ENCODE peak calls at places on chromosomes 11 and 22, in six cellular contexts. O is transverse colon, L is neuronal stem cell, Q is mammary epithelial cell, V is epithelial cell of prostate, Y is uterus. G is an unnamed sample.

GRCh38 chr22:37752189-37753061 is 55.3 kb upstream of the GCAT start:
- DNase-seq in O (peak), L (peak), Q (peak), V (peak), Y (peak), G (no peak)

GRCh38 chr22:36934153-36934939 is 20.9 kb downstream of the CSF2RB start:
- DNase-seq in O (no peak), L (no peak), Q (no peak), V (no peak), Y (no peak), G (no peak)

GRCh38 chr11:79482800-79483199 is 42.0 kb upstream of the TENM4 start:
- DNase-seq in O (no peak), L (no peak), Q (no peak), V (no peak), Y (no peak), G (no peak)

GRCh38 chr11:45374130-45374529 is 88.0 kb upstream of the SYT13 start:
- DNase-seq in O (no peak), L (no peak), Q (no peak), V (no peak), Y (no peak), G (no peak)

GRCh38 chr22:50317178-50317577 is 9.6 kb downstream of the DENND6B start:
- DNase-seq in O (no peak), L (no peak), Q (no peak), V (no peak), Y (no peak), G (no peak)

GRCh38 chr11:2466869-2467694 is 22.3 kb downstream of the KCNQ1 start:
- DNase-seq in O (no peak), L (no peak), Q (no peak), V (no peak), Y (no peak), G (no peak)

GRCh38 chr11:108591893-108592292 is 1.7 kb downstream of the EXPH5 start:
- DNase-seq in O (peak), L (no peak), Q (no peak), V (no peak), Y (no peak), G (no peak)

GRCh38 chr11:110032257-110032656 is 60.9 kb upstream of the ZC3H12C start:
- DNase-seq in O (no peak), L (peak), Q (no peak), V (no peak), Y (no peak), G (no peak)

GRCh38 chr11:94219771-94220170 is 84.6 kb upstream of the IZUMO1R start:
- DNase-seq in O (no peak), L (no peak), Q (no peak), V (no peak), Y (no peak), G (no peak)

GRCh38 chr22:35749808-35750207 is 32.1 kb downstream of the APOL5 start:
- DNase-seq in O (no peak), L (no peak), Q (no peak), V (no peak), Y (no peak), G (no peak)
- H3K27ac ChIP-seq in O (no peak), L (no peak), Q (no peak), V (no peak), Y (no peak), G (no peak)

GRCh38 chr11:8290122-8290810 is 26.6 kb upstream of the LMO1 start:
- DNase-seq in O (no peak), L (no peak), Q (no peak), V (no peak), Y (no peak), G (no peak)
- H3K27ac ChIP-seq in O (no peak), L (no peak), Q (no peak), V (no peak), Y (no peak), G (no peak)

GRCh38 chr11:122319842-122320555 is 204.0 kb upstream of the BLID start:
- DNase-seq in O (no peak), L (peak), Q (no peak), V (no peak), Y (no peak), G (no peak)
- H3K27ac ChIP-seq in O (no peak), L (no peak), Q (no peak), V (no peak), Y (no peak), G (no peak)

GRCh38 chr11:87456499-87456898 is 418.8 kb downstream of the TMEM135 start:
- DNase-seq in O (no peak), L (no peak), Q (no peak), V (no peak), Y (no peak), G (no peak)

GRCh38 chr11:87454246-87454645 is 416.5 kb downstream of the TMEM135 start:
- DNase-seq in O (peak), L (no peak), Q (no peak), V (no peak), Y (no peak), G (no peak)

GRCh38 chr11:87451400-87451799 is 413.7 kb downstream of the TMEM135 start:
- DNase-seq in O (no peak), L (no peak), Q (no peak), V (no peak), Y (no peak), G (no peak)

GRCh38 chr11:87455180-87455579 is 417.4 kb downstream of the TMEM135 start:
- DNase-seq in O (no peak), L (no peak), Q (no peak), V (no peak), Y (no peak), G (no peak)

GRCh38 chr11:87453531-87454089 is 415.9 kb downstream of the TMEM135 start:
- DNase-seq in O (no peak), L (no peak), Q (no peak), V (no peak), Y (no peak), G (no peak)
- H3K27ac ChIP-seq in O (peak), L (no peak), Q (no peak), V (no peak), Y (no peak), G (no peak)

GRCh38 chr22:27986459-27986858 is 67.4 kb upstream of the PITPNB start:
- DNase-seq in O (no peak), L (no peak), Q (no peak), V (no peak), Y (no peak), G (no peak)
- H3K27ac ChIP-seq in O (no peak), L (no peak), Q (no peak), V (no peak), Y (no peak), G (no peak)

DNA sequence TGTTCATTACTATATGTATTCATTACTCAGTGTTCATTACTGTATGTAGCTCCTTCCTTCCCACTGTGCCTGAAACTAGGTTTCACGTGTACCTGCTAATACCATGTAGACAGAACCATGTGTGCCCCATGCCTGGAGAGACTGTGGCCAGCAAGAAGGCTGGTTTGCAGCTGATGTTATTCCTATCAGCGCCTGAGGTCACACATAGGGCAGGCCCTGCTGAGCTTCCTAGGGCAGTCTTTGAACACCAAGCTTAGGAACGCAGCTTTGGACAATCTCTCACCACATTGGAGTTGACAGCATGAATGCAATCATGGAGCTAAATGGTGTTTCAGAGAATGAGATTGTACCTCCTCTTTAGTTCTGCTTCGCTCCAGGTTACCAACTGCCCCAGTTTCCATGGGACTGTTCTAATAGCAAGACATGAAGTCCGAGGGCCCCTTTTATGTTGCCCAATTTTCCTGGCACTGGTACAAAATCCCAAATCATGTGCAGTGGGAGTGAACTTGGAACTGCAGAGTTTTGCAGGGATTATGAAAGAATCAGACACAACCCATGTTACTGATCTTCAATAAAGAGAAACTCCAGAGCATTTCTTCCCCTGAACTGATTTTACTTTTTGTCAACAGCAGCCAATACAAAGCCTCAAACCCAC is 154.3 kb upstream of the TTC12 start:
- DNase-seq in O (no peak), L (no peak), Q (no peak), V (no peak), Y (peak), G (no peak)
- H3K27ac ChIP-seq in O (peak), L (no peak), Q (no peak), V (no peak), Y (peak), G (peak)

DNA sequence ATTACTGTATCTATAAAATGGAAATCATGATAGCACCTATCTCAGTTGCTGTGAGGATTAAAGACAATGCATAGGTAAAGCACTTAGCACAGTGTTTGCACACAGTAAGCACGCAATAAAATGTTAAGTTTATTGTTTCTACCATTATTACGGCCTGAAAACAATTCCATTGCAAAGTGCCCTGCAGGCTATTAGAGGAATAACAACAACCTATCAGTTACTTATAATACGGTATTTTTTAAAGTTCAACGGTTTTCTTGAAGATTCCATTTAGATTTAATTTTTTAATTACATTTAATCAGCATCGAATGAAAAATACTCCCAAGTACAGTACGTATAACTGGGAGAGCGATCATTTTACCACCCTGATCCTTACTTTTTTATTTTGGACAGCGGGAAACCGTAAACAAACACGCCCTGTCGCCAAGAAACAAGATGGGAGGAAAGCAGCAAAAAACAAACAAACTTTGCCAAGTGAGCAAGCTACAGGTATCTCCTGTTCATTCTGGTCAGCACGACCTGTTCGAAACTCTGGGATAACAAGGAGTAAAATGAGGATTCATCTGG is 892 bp downstream of the SLC36A4 start:
- DNase-seq in O (no peak), L (no peak), Q (no peak), V (no peak), Y (no peak), G (no peak)
- H3K27ac ChIP-seq in O (peak), L (peak), Q (peak), V (peak), Y (peak), G (peak)

DNA sequence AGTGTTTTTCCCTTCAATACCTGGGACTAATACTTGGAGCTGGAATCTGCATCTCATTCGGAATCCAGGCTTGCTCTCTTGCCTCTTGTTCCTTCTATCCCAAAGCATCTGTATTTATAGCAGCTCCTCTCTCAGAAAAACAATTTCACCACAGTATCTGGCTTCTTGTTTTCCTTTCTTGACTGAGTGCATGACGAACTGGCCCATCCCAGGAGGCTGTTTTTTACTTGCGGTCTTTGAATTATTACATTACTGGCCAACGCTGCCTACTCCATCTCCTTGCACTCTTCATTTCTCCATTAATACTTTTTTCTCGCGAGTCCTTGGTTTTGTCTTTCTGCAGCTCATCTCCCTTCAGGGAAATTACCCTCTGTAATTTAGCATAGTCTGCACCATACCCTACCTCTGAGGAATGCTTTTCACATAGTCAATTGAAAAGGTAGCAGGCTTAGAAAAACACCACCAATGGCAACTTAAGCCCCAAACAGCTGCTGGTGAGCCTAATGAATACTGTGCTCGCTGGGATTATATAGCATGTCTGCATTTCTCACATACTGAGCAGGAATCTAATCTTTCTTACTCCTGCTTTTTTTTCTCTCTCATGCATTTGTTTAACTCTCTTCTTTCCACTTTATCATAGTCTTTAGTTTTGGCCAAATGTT is 277.3 kb upstream of the SESN3 start:
- DNase-seq in O (no peak), L (no peak), Q (no peak), V (no peak), Y (peak), G (no peak)
- H3K27ac ChIP-seq in O (no peak), L (no peak), Q (no peak), V (no peak), Y (peak), G (no peak)

G was measured in caudate nucleus.